ENCODE peak calls at places on chromosome 14, in five cellular contexts. One of them, this sample, is unnamed.

GRCh38 chr14:65495196-65495595 is 82.7 kb downstream of the FUT8 start:
- DNase-seq in activated B cell treated with CpG ODN at 0.5 μM for 24 hours: no peak
- DNase-seq in NAMALWA: no peak
- DNase-seq in GM18507: no peak
- DNase-seq in T-helper 9 cell: no peak
- DNase-seq in this sample: no peak

GRCh38 chr14:103763730-103764488 is 48.3 kb downstream of the ZFYVE21 start:
- DNase-seq in activated B cell treated with CpG ODN at 0.5 μM for 24 hours: no peak
- DNase-seq in NAMALWA: peak; percentile 79
- DNase-seq in GM18507: no peak
- DNase-seq in T-helper 9 cell: no peak
- DNase-seq in this sample: no peak

GRCh38 chr14:94036328-94037167 is 10.4 kb downstream of the OTUB2 start:
- DNase-seq in activated B cell treated with CpG ODN at 0.5 μM for 24 hours: peak; percentile 60
- DNase-seq in NAMALWA: peak; percentile 93
- DNase-seq in GM18507: peak; percentile 63
- DNase-seq in T-helper 9 cell: peak; percentile 72
- DNase-seq in this sample: peak; percentile 78

GRCh38 chr14:92960706-92961566 is 38.0 kb downstream of the CHGA start:
- DNase-seq in activated B cell treated with CpG ODN at 0.5 μM for 24 hours: no peak
- DNase-seq in NAMALWA: no peak
- DNase-seq in GM18507: no peak
- DNase-seq in T-helper 9 cell: no peak
- DNase-seq in this sample: no peak

GRCh38 chr14:105059035-105059916 is 6.0 kb downstream of the GPR132 start:
- DNase-seq in activated B cell treated with CpG ODN at 0.5 μM for 24 hours: no peak
- DNase-seq in NAMALWA: no peak
- DNase-seq in GM18507: no peak
- DNase-seq in T-helper 9 cell: peak; percentile 54
- DNase-seq in this sample: peak; percentile 28

GRCh38 chr14:22814945-22815713 is at the start of gene SLC7A7:
- DNase-seq in activated B cell treated with CpG ODN at 0.5 μM for 24 hours: no peak
- DNase-seq in NAMALWA: no peak
- DNase-seq in GM18507: no peak
- DNase-seq in T-helper 9 cell: no peak
- DNase-seq in this sample: no peak

GRCh38 chr14:64945431-64945830 is 2.9 kb upstream of the GPX2 start:
- DNase-seq in activated B cell treated with CpG ODN at 0.5 μM for 24 hours: no peak
- DNase-seq in NAMALWA: no peak
- DNase-seq in GM18507: no peak
- DNase-seq in T-helper 9 cell: no peak
- DNase-seq in this sample: no peak

GRCh38 chr14:33548606-33549005 is 402.3 kb downstream of the EGLN3 start:
- DNase-seq in activated B cell treated with CpG ODN at 0.5 μM for 24 hours: no peak
- DNase-seq in NAMALWA: no peak
- DNase-seq in GM18507: no peak
- DNase-seq in T-helper 9 cell: no peak
- DNase-seq in this sample: no peak

GRCh38 chr14:73763396-73763795 is 49.2 kb upstream of the PNMA1 start:
- DNase-seq in activated B cell treated with CpG ODN at 0.5 μM for 24 hours: no peak
- DNase-seq in NAMALWA: no peak
- DNase-seq in GM18507: no peak
- DNase-seq in T-helper 9 cell: no peak
- DNase-seq in this sample: no peak

GRCh38 chr14:20873370-20874177 is 17.6 kb upstream of the RNASE3 start:
- DNase-seq in activated B cell treated with CpG ODN at 0.5 μM for 24 hours: peak; percentile 66
- DNase-seq in NAMALWA: peak; percentile 76
- DNase-seq in GM18507: peak; percentile 28
- DNase-seq in T-helper 9 cell: peak; percentile 67
- DNase-seq in this sample: peak; percentile 25

GRCh38 chr14:31902915-31903646 is 174.0 kb upstream of the ARHGAP5 start:
- DNase-seq in activated B cell treated with CpG ODN at 0.5 μM for 24 hours: no peak
- DNase-seq in NAMALWA: no peak
- DNase-seq in GM18507: no peak
- DNase-seq in T-helper 9 cell: no peak
- DNase-seq in this sample: no peak

GRCh38 chr14:39107624-39108023 is 4.6 kb upstream of the SEC23A start:
- DNase-seq in activated B cell treated with CpG ODN at 0.5 μM for 24 hours: no peak
- DNase-seq in NAMALWA: peak; percentile 44
- DNase-seq in GM18507: peak; percentile 28
- DNase-seq in T-helper 9 cell: no peak
- DNase-seq in this sample: peak; percentile 21

GRCh38 chr14:85533821-85534271 is 3.9 kb downstream of the FLRT2 start:
- DNase-seq in activated B cell treated with CpG ODN at 0.5 μM for 24 hours: no peak
- DNase-seq in NAMALWA: no peak
- DNase-seq in GM18507: no peak
- DNase-seq in T-helper 9 cell: no peak
- DNase-seq in this sample: no peak

GRCh38 chr14:77039285-77040058 is 11.0 kb upstream of the IRF2BPL start:
- DNase-seq in activated B cell treated with CpG ODN at 0.5 μM for 24 hours: no peak
- DNase-seq in NAMALWA: peak; percentile 71
- DNase-seq in GM18507: no peak
- DNase-seq in T-helper 9 cell: no peak
- DNase-seq in this sample: no peak

GRCh38 chr14:100554082-100554677 is 33.0 kb downstream of the BEGAIN start:
- DNase-seq in activated B cell treated with CpG ODN at 0.5 μM for 24 hours: no peak
- DNase-seq in NAMALWA: no peak
- DNase-seq in GM18507: no peak
- DNase-seq in T-helper 9 cell: no peak
- DNase-seq in this sample: no peak

GRCh38 chr14:103686831-103687485 is 28.3 kb downstream of the XRCC3 start:
- DNase-seq in activated B cell treated with CpG ODN at 0.5 μM for 24 hours: no peak
- DNase-seq in NAMALWA: no peak
- DNase-seq in GM18507: no peak
- DNase-seq in T-helper 9 cell: no peak
- DNase-seq in this sample: no peak

GRCh38 chr14:88831285-88831684 is 6.8 kb downstream of the TTC8 start:
- DNase-seq in activated B cell treated with CpG ODN at 0.5 μM for 24 hours: no peak
- DNase-seq in NAMALWA: no peak
- DNase-seq in GM18507: no peak
- DNase-seq in T-helper 9 cell: no peak
- DNase-seq in this sample: no peak

GRCh38 chr14:77123381-77124344 is 17.9 kb downstream of the ZDHHC22 start:
- DNase-seq in activated B cell treated with CpG ODN at 0.5 μM for 24 hours: peak; percentile 43
- DNase-seq in NAMALWA: peak; percentile 45
- DNase-seq in GM18507: no peak
- DNase-seq in T-helper 9 cell: no peak
- DNase-seq in this sample: no peak

GRCh38 chr14:55832974-55833373 is 253.0 kb downstream of the KTN1 start:
- DNase-seq in activated B cell treated with CpG ODN at 0.5 μM for 24 hours: no peak
- DNase-seq in NAMALWA: no peak
- DNase-seq in GM18507: no peak
- DNase-seq in T-helper 9 cell: no peak
- DNase-seq in this sample: no peak

GRCh38 chr14:60974070-60974469 is 6.8 kb downstream of the TRMT5 start:
- DNase-seq in activated B cell treated with CpG ODN at 0.5 μM for 24 hours: no peak
- DNase-seq in NAMALWA: no peak
- DNase-seq in GM18507: no peak
- DNase-seq in T-helper 9 cell: no peak
- DNase-seq in this sample: no peak

GRCh38 chr14:95494456-95494855 is 22.0 kb downstream of the SYNE3 start:
- DNase-seq in activated B cell treated with CpG ODN at 0.5 μM for 24 hours: no peak
- DNase-seq in NAMALWA: no peak
- DNase-seq in GM18507: no peak
- DNase-seq in T-helper 9 cell: no peak
- DNase-seq in this sample: no peak

GRCh38 chr14:81273521-81273920 is 52.8 kb upstream of the GTF2A1 start:
- DNase-seq in activated B cell treated with CpG ODN at 0.5 μM for 24 hours: no peak
- DNase-seq in NAMALWA: no peak
- DNase-seq in GM18507: no peak
- DNase-seq in T-helper 9 cell: no peak
- DNase-seq in this sample: no peak

GRCh38 chr14:102574840-102575478 is 17.5 kb upstream of the RCOR1 start:
- DNase-seq in activated B cell treated with CpG ODN at 0.5 μM for 24 hours: no peak
- DNase-seq in NAMALWA: no peak
- DNase-seq in GM18507: no peak
- DNase-seq in T-helper 9 cell: no peak
- DNase-seq in this sample: no peak

GRCh38 chr14:100911665-100912316 is 8.3 kb upstream of the RTL1 start:
- DNase-seq in activated B cell treated with CpG ODN at 0.5 μM for 24 hours: no peak
- DNase-seq in NAMALWA: no peak
- DNase-seq in GM18507: no peak
- DNase-seq in T-helper 9 cell: no peak
- DNase-seq in this sample: no peak

GRCh38 chr14:28102814-28103213 is 663.8 kb upstream of the FOXG1 start:
- DNase-seq in activated B cell treated with CpG ODN at 0.5 μM for 24 hours: no peak
- DNase-seq in NAMALWA: no peak
- DNase-seq in GM18507: no peak
- DNase-seq in T-helper 9 cell: no peak
- DNase-seq in this sample: no peak

GRCh38 chr14:91614187-91614586 is 104.1 kb upstream of the PPP4R3A start:
- DNase-seq in activated B cell treated with CpG ODN at 0.5 μM for 24 hours: no peak
- DNase-seq in NAMALWA: no peak
- DNase-seq in GM18507: no peak
- DNase-seq in T-helper 9 cell: no peak
- DNase-seq in this sample: no peak

This sample was measured in GM12891.